ENCODE peak calls at places on chromosomes 11 and 22, in eight cellular contexts. One of them, this sample, is unnamed.

GRCh38 chr11:57180141-57180561 is 1.6 kb upstream of the LRRC55 start:
- DNase-seq in NCI-H2081 treated with DMSO at 0.1 percent for 48 hours: no peak
- DNase-seq in A172: no peak
- DNase-seq in stimulated activated CD8-positive, alpha-beta memory T cell treated with anti-CD3 and anti-CD28 coated beads, Interleukin-2, amount 100 ng/mL, for 1 hour: no peak
- DNase-seq in naive thymus-derived CD8-positive, alpha-beta T cell: no peak
- DNase-seq in progenitor cell of endocrine pancreas: no peak
- DNase-seq in activated CD4-positive, CD25-positive, alpha-beta regulatory T cell: no peak
- DNase-seq in HS-5: no peak
- DNase-seq in this sample: peak; percentile 88

GRCh38 chr11:57357827-57358226 is 19.7 kb downstream of the P2RX3 start:
- DNase-seq in NCI-H2081 treated with DMSO at 0.1 percent for 48 hours: no peak
- DNase-seq in A172: no peak
- DNase-seq in stimulated activated CD8-positive, alpha-beta memory T cell treated with anti-CD3 and anti-CD28 coated beads, Interleukin-2, amount 100 ng/mL, for 1 hour: no peak
- DNase-seq in naive thymus-derived CD8-positive, alpha-beta T cell: no peak
- DNase-seq in progenitor cell of endocrine pancreas: no peak
- DNase-seq in activated CD4-positive, CD25-positive, alpha-beta regulatory T cell: no peak
- DNase-seq in HS-5: no peak
- DNase-seq in this sample: peak; percentile 73

GRCh38 chr11:8531982-8532381 is 62.0 kb downstream of the STK33 start:
- DNase-seq in NCI-H2081 treated with DMSO at 0.1 percent for 48 hours: no peak
- DNase-seq in A172: no peak
- DNase-seq in stimulated activated CD8-positive, alpha-beta memory T cell treated with anti-CD3 and anti-CD28 coated beads, Interleukin-2, amount 100 ng/mL, for 1 hour: no peak
- DNase-seq in naive thymus-derived CD8-positive, alpha-beta T cell: no peak
- DNase-seq in progenitor cell of endocrine pancreas: no peak
- DNase-seq in activated CD4-positive, CD25-positive, alpha-beta regulatory T cell: no peak
- DNase-seq in HS-5: no peak
- DNase-seq in this sample: no peak

GRCh38 chr11:12467610-12468009 is 90.2 kb downstream of the PARVA start:
- DNase-seq in NCI-H2081 treated with DMSO at 0.1 percent for 48 hours: no peak
- DNase-seq in A172: no peak
- DNase-seq in stimulated activated CD8-positive, alpha-beta memory T cell treated with anti-CD3 and anti-CD28 coated beads, Interleukin-2, amount 100 ng/mL, for 1 hour: no peak
- DNase-seq in naive thymus-derived CD8-positive, alpha-beta T cell: no peak
- DNase-seq in progenitor cell of endocrine pancreas: no peak
- DNase-seq in activated CD4-positive, CD25-positive, alpha-beta regulatory T cell: no peak
- DNase-seq in HS-5: no peak
- DNase-seq in this sample: no peak

GRCh38 chr22:47539374-47539773 is 776.9 kb downstream of the TBC1D22A start:
- DNase-seq in NCI-H2081 treated with DMSO at 0.1 percent for 48 hours: no peak
- DNase-seq in A172: no peak
- DNase-seq in stimulated activated CD8-positive, alpha-beta memory T cell treated with anti-CD3 and anti-CD28 coated beads, Interleukin-2, amount 100 ng/mL, for 1 hour: no peak
- DNase-seq in naive thymus-derived CD8-positive, alpha-beta T cell: no peak
- DNase-seq in progenitor cell of endocrine pancreas: no peak
- DNase-seq in activated CD4-positive, CD25-positive, alpha-beta regulatory T cell: no peak
- DNase-seq in HS-5: no peak
- DNase-seq in this sample: no peak

GRCh38 chr11:90669094-90669493 is 446.2 kb upstream of the CHORDC1 start:
- DNase-seq in NCI-H2081 treated with DMSO at 0.1 percent for 48 hours: no peak
- DNase-seq in A172: no peak
- DNase-seq in stimulated activated CD8-positive, alpha-beta memory T cell treated with anti-CD3 and anti-CD28 coated beads, Interleukin-2, amount 100 ng/mL, for 1 hour: no peak
- DNase-seq in naive thymus-derived CD8-positive, alpha-beta T cell: no peak
- DNase-seq in progenitor cell of endocrine pancreas: no peak
- DNase-seq in activated CD4-positive, CD25-positive, alpha-beta regulatory T cell: no peak
- DNase-seq in HS-5: no peak
- DNase-seq in this sample: no peak

GRCh38 chr11:19079643-19080440 is 19.3 kb upstream of the MRGPRX2 start:
- DNase-seq in NCI-H2081 treated with DMSO at 0.1 percent for 48 hours: no peak
- DNase-seq in A172: peak; percentile 96
- DNase-seq in stimulated activated CD8-positive, alpha-beta memory T cell treated with anti-CD3 and anti-CD28 coated beads, Interleukin-2, amount 100 ng/mL, for 1 hour: no peak
- DNase-seq in naive thymus-derived CD8-positive, alpha-beta T cell: no peak
- DNase-seq in progenitor cell of endocrine pancreas: no peak
- DNase-seq in activated CD4-positive, CD25-positive, alpha-beta regulatory T cell: no peak
- DNase-seq in HS-5: peak; percentile 96
- DNase-seq in this sample: peak; percentile 92

GRCh38 chr11:122578168-122578825 is 77.2 kb upstream of the UBASH3B start:
- DNase-seq in NCI-H2081 treated with DMSO at 0.1 percent for 48 hours: no peak
- DNase-seq in A172: no peak
- DNase-seq in stimulated activated CD8-positive, alpha-beta memory T cell treated with anti-CD3 and anti-CD28 coated beads, Interleukin-2, amount 100 ng/mL, for 1 hour: no peak
- DNase-seq in naive thymus-derived CD8-positive, alpha-beta T cell: no peak
- DNase-seq in progenitor cell of endocrine pancreas: no peak
- DNase-seq in activated CD4-positive, CD25-positive, alpha-beta regulatory T cell: no peak
- DNase-seq in HS-5: no peak
- DNase-seq in this sample: peak; percentile 18

GRCh38 chr11:2690261-2690575 is 9.6 kb downstream of the KCNQ1OT1 start:
- DNase-seq in NCI-H2081 treated with DMSO at 0.1 percent for 48 hours: no peak
- DNase-seq in A172: no peak
- DNase-seq in stimulated activated CD8-positive, alpha-beta memory T cell treated with anti-CD3 and anti-CD28 coated beads, Interleukin-2, amount 100 ng/mL, for 1 hour: no peak
- DNase-seq in naive thymus-derived CD8-positive, alpha-beta T cell: no peak
- DNase-seq in progenitor cell of endocrine pancreas: no peak
- DNase-seq in activated CD4-positive, CD25-positive, alpha-beta regulatory T cell: no peak
- DNase-seq in HS-5: no peak
- DNase-seq in this sample: no peak

GRCh38 chr11:119262668-119263351 is 54.1 kb downstream of the MCAM start:
- DNase-seq in NCI-H2081 treated with DMSO at 0.1 percent for 48 hours: no peak
- DNase-seq in A172: peak; percentile 50
- DNase-seq in stimulated activated CD8-positive, alpha-beta memory T cell treated with anti-CD3 and anti-CD28 coated beads, Interleukin-2, amount 100 ng/mL, for 1 hour: no peak
- DNase-seq in naive thymus-derived CD8-positive, alpha-beta T cell: no peak
- DNase-seq in progenitor cell of endocrine pancreas: no peak
- DNase-seq in activated CD4-positive, CD25-positive, alpha-beta regulatory T cell: no peak
- DNase-seq in HS-5: peak; percentile 18
- DNase-seq in this sample: peak; percentile 41

GRCh38 chr22:30043181-30043580 is 37.1 kb upstream of the HORMAD2 start:
- DNase-seq in NCI-H2081 treated with DMSO at 0.1 percent for 48 hours: no peak
- DNase-seq in A172: no peak
- DNase-seq in stimulated activated CD8-positive, alpha-beta memory T cell treated with anti-CD3 and anti-CD28 coated beads, Interleukin-2, amount 100 ng/mL, for 1 hour: no peak
- DNase-seq in naive thymus-derived CD8-positive, alpha-beta T cell: no peak
- DNase-seq in progenitor cell of endocrine pancreas: no peak
- DNase-seq in activated CD4-positive, CD25-positive, alpha-beta regulatory T cell: no peak
- DNase-seq in HS-5: no peak
- DNase-seq in this sample: no peak

GRCh38 chr11:11620251-11620965 is 1.4 kb downstream of the GALNT18 start:
- DNase-seq in NCI-H2081 treated with DMSO at 0.1 percent for 48 hours: no peak
- DNase-seq in A172: no peak
- DNase-seq in stimulated activated CD8-positive, alpha-beta memory T cell treated with anti-CD3 and anti-CD28 coated beads, Interleukin-2, amount 100 ng/mL, for 1 hour: no peak
- DNase-seq in naive thymus-derived CD8-positive, alpha-beta T cell: no peak
- DNase-seq in progenitor cell of endocrine pancreas: peak; percentile 38
- DNase-seq in activated CD4-positive, CD25-positive, alpha-beta regulatory T cell: no peak
- DNase-seq in HS-5: no peak
- DNase-seq in this sample: no peak

GRCh38 chr22:36197065-36197440 is 4.6 kb downstream of the APOL4 start:
- DNase-seq in NCI-H2081 treated with DMSO at 0.1 percent for 48 hours: no peak
- DNase-seq in A172: peak; percentile 2
- DNase-seq in stimulated activated CD8-positive, alpha-beta memory T cell treated with anti-CD3 and anti-CD28 coated beads, Interleukin-2, amount 100 ng/mL, for 1 hour: no peak
- DNase-seq in naive thymus-derived CD8-positive, alpha-beta T cell: no peak
- DNase-seq in progenitor cell of endocrine pancreas: no peak
- DNase-seq in activated CD4-positive, CD25-positive, alpha-beta regulatory T cell: no peak
- DNase-seq in HS-5: no peak
- DNase-seq in this sample: peak; percentile 62

GRCh38 chr22:19886605-19887250 is 32.1 kb upstream of the GNB1L start:
- DNase-seq in NCI-H2081 treated with DMSO at 0.1 percent for 48 hours: no peak
- DNase-seq in A172: peak; percentile 42
- DNase-seq in stimulated activated CD8-positive, alpha-beta memory T cell treated with anti-CD3 and anti-CD28 coated beads, Interleukin-2, amount 100 ng/mL, for 1 hour: no peak
- DNase-seq in naive thymus-derived CD8-positive, alpha-beta T cell: peak; percentile 25
- DNase-seq in progenitor cell of endocrine pancreas: no peak
- DNase-seq in activated CD4-positive, CD25-positive, alpha-beta regulatory T cell: no peak
- DNase-seq in HS-5: peak; percentile 85
- DNase-seq in this sample: peak; percentile 64

GRCh38 chr11:789951-790350 is at the start of gene CEND1:
- DNase-seq in NCI-H2081 treated with DMSO at 0.1 percent for 48 hours: no peak
- DNase-seq in A172: no peak
- DNase-seq in stimulated activated CD8-positive, alpha-beta memory T cell treated with anti-CD3 and anti-CD28 coated beads, Interleukin-2, amount 100 ng/mL, for 1 hour: no peak
- DNase-seq in naive thymus-derived CD8-positive, alpha-beta T cell: peak; percentile 25
- DNase-seq in progenitor cell of endocrine pancreas: no peak
- DNase-seq in activated CD4-positive, CD25-positive, alpha-beta regulatory T cell: no peak
- DNase-seq in HS-5: no peak
- DNase-seq in this sample: no peak